ENCODE peak calls at places on chromosomes 2 and 18, in nine cellular contexts. C, K, U, W, L, N, P, M and R are unnamed samples.

GRCh38 chr2:231228974-231229373 is 30.5 kb downstream of the ARMC9 start:
- DNase-seq in C (no peak), K (no peak), U (no peak), W (no peak), L (no peak), N (no peak), P (no peak), M (no peak), R (no peak)

GRCh38 chr2:146481629-146482028 is 1363.2 kb upstream of the ACVR2A start:
- DNase-seq in C (no peak), K (no peak), U (no peak), W (no peak), L (no peak), N (no peak), P (peak; percentile 21), M (no peak), R (no peak)

GRCh38 chr2:232573821-232574435 is 23.4 kb downstream of the EIF4E2 start:
- DNase-seq in C (no peak), K (no peak), U (no peak), W (no peak), L (peak; percentile 55), N (no peak), P (no peak), M (no peak), R (no peak)

GRCh38 chr18:79371536-79372210 is 24.1 kb upstream of the NFATC1 start:
- DNase-seq in C (no peak), K (no peak), U (no peak), W (no peak), L (no peak), N (no peak), P (no peak), M (no peak), R (no peak)

GRCh38 chr18:75211721-75212625 is 1.4 kb downstream of the TSHZ1 start:
- DNase-seq in C (peak; percentile 50), K (peak; percentile 34), U (peak; percentile 39), W (peak; percentile 61), L (peak; percentile 54), N (peak; percentile 64), P (peak; percentile 56), M (peak; percentile 72), R (peak; percentile 53)

GRCh38 chr2:3492951-3493609 is 26.3 kb downstream of the ADI1 start:
- DNase-seq in C (no peak), K (no peak), U (no peak), W (peak; percentile 42), L (no peak), N (no peak), P (peak; percentile 70), M (peak; percentile 98), R (no peak)

GRCh38 chr2:169819106-169819505 is 5.6 kb downstream of the METTL5 start:
- DNase-seq in C (no peak), K (no peak), U (no peak), W (no peak), L (no peak), N (no peak), P (peak; percentile 80), M (no peak), R (no peak)

GRCh38 chr2:42084231-42084671 is 36.4 kb downstream of the PKDCC start:
- DNase-seq in C (peak; percentile 38), K (no peak), U (no peak), W (no peak), L (peak; percentile 51), N (peak; percentile 71), P (no peak), M (no peak), R (peak; percentile 69)

GRCh38 chr2:48711343-48711742 is 44.2 kb downstream of the LHCGR start:
- DNase-seq in C (no peak), K (no peak), U (no peak), W (no peak), L (no peak), N (no peak), P (peak; percentile 76), M (no peak), R (no peak)

GRCh38 chr2:152613235-152613634 is 104.0 kb downstream of the PRPF40A start:
- DNase-seq in C (no peak), K (no peak), U (no peak), W (no peak), L (no peak), N (no peak), P (peak; percentile 18), M (no peak), R (no peak)

GRCh38 chr2:65655000-65655399 is 222.6 kb upstream of the SPRED2 start:
- DNase-seq in C (no peak), K (no peak), U (no peak), W (no peak), L (no peak), N (no peak), P (no peak), M (no peak), R (no peak)

GRCh38 chr2:237630216-237631000 is 3.0 kb downstream of the LRRFIP1 start:
- DNase-seq in C (no peak), K (no peak), U (no peak), W (no peak), L (no peak), N (no peak), P (no peak), M (no peak), R (no peak)
- H3K4me1 ChIP-seq in C (peaks cover 85% of the 10 kb centered on the region), K (peaks cover 8% of the 10 kb centered on the region), U (peaks cover 9% of the 10 kb centered on the region), W (no peaks in the 10 kb centered on the region), L (peaks cover 4% of the 10 kb centered on the region), N (peaks cover 11% of the 10 kb centered on the region), P (peaks cover 13% of the 10 kb centered on the region), M (peaks cover 30% of the 10 kb centered on the region), R (no peaks in the 10 kb centered on the region)

DNA sequence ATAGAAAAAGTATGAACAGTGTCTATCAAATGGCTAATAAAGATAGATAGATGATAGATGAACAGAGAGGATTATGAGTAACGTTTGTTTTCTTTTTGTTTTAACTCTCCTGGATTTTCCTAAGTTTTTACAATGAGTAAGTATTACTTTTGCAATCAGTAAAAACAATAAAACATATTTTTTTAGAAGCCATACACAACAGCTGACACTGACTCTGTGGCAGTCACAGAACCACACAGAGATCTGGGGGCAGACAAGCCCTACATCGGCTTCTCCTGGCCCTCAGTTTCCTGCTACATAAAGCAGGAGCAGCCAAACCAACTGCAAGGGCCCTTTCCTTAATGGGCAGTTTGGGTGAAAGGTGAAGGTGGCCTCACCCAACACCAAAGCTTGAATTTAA is 63.6 kb downstream of the ANTXR1 start:
- DNase-seq in C (no peak), K (no peak), U (no peak), W (no peak), L (no peak), N (no peak), P (no peak), M (no peak), R (no peak)
- H3K36me3 ChIP-seq in C (no peaks in the 10 kb centered on the region), K (no peaks in the 10 kb centered on the region), U (no peaks in the 10 kb centered on the region), W (no peaks in the 10 kb centered on the region), L (no peaks in the 10 kb centered on the region), N (no peaks in the 10 kb centered on the region), P (no peaks in the 10 kb centered on the region), M (peaks cover 17% of the 10 kb centered on the region), R (no peaks in the 10 kb centered on the region)

GRCh38 chr2:118291481-118291880 is 203.2 kb downstream of the INSIG2 start:
- DNase-seq in C (no peak), K (no peak), U (no peak), W (no peak), L (no peak), N (no peak), P (no peak), M (no peak), R (no peak)
- TF ChIP-seq CTCF in C (no peak), K (no peak), U (no peak), W (no peak), L (no peak), N (no peak), P (no peak), M (no peak), R (no peak)

GRCh38 chr2:236162031-236162803 is 6.0 kb downstream of the GBX2 start:
- DNase-seq in C (no peak), K (no peak), U (no peak), W (no peak), L (no peak), N (no peak), P (no peak), M (no peak), R (no peak)

GRCh38 chr2:236161531-236161930 is 6.7 kb downstream of the GBX2 start:
- DNase-seq in C (no peak), K (no peak), U (no peak), W (no peak), L (no peak), N (no peak), P (no peak), M (no peak), R (no peak)

GRCh38 chr2:236164201-236164982 is 3.8 kb downstream of the GBX2 start:
- DNase-seq in C (no peak), K (no peak), U (no peak), W (no peak), L (no peak), N (no peak), P (peak; percentile 62), M (no peak), R (no peak)

GRCh38 chr2:236163483-236164200 is 4.5 kb downstream of the GBX2 start:
- DNase-seq in C (no peak), K (no peak), U (no peak), W (no peak), L (no peak), N (no peak), P (no peak), M (no peak), R (no peak)

DNA sequence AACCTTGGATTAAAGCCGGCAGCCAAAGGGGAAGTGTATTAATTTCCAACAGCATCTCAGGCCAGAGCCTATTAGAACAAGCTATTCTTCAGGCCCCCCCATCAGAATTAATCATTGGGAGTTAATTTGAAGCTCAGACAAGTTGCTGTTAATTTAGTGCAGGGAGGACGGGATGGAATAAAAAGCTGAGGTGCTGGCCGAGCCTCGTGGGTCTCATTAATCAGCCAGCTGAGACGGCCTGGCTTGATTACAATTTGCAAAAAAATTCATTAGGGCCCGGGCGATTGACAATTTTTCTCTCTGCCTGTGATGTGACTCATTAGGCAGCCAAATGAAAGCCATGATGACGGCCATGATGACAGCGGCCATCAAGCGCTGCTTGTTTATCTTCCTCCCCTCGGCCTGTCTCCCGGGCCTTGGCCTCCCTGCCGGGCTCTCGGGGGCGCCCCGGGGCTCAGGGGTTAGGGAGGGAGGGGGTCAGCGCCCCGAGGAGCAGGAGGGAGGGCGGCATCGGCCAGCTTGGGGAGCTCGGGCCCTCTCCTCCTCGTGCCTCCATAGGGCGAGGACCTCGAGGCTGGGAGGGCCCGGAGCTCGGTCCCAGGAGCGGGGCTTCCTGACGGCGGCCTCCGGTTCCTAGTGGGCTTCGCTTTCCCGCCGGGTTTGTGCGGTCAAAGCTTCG is 5.2 kb downstream of the GBX2 start:
- DNase-seq in C (no peak), K (no peak), U (no peak), W (no peak), L (no peak), N (no peak), P (no peak), M (no peak), R (no peak)
- H3K4me1 ChIP-seq in C (peaks cover 48% of the 10 kb centered on the region), K (no peaks in the 10 kb centered on the region), U (peaks cover 11% of the 10 kb centered on the region), W (no peaks in the 10 kb centered on the region), L (peaks cover 37% of the 10 kb centered on the region), N (peaks cover 28% of the 10 kb centered on the region), P (peaks cover 16% of the 10 kb centered on the region), M (peaks cover 21% of the 10 kb centered on the region), R (no peaks in the 10 kb centered on the region)

GRCh38 chr2:24761866-24762265 is 31.3 kb downstream of the PTRHD1 start:
- DNase-seq in C (no peak), K (no peak), U (no peak), W (no peak), L (no peak), N (no peak), P (no peak), M (no peak), R (no peak)
- H3K36me3 ChIP-seq in C (peaks cover 70% of the 10 kb centered on the region), K (peaks cover 10% of the 10 kb centered on the region), U (peaks cover 29% of the 10 kb centered on the region), W (no peaks in the 10 kb centered on the region), L (no peaks in the 10 kb centered on the region), N (peaks cover 6% of the 10 kb centered on the region), P (peaks cover 2% of the 10 kb centered on the region), M (peaks cover 59% of the 10 kb centered on the region), R (peaks cover 3% of the 10 kb centered on the region)